ENCODE peak calls at places on chromosomes 7 and 10, in ten cellular contexts. Y, O, B, K, H, J, U, X, D and W are unnamed samples.

GRCh38 chr7:137343483-137343841 is at the start of gene PTN:
- DNase-seq in D (peak), X (peak), O (peak), H (no peak), Y (no peak), K (peak), U (no peak), B (peak), J (no peak), W (no peak)

GRCh38 chr7:17774248-17774647 is 166.0 kb downstream of the SNX13 start:
- DNase-seq in J (no peak), K (no peak), X (peak), B (no peak), O (no peak), Y (no peak), H (peak), D (peak), U (no peak), W (no peak)

GRCh38 chr7:73894851-73895441 is 34.0 kb downstream of the TMEM270 start:
- DNase-seq in X (peak), U (no peak), K (no peak), D (peak), B (peak), H (peak), Y (no peak), O (peak), J (peak), W (no peak)

GRCh38 chr10:43108951-43109350 is 29.3 kb upstream of the CSGALNACT2 start:
- DNase-seq in Y (no peak), H (no peak), U (no peak), B (no peak), J (no peak), X (no peak), K (no peak), O (no peak), D (no peak), W (no peak)

GRCh38 chr10:8498290-8498689 is 443.8 kb downstream of the GATA3 start:
- DNase-seq in B (no peak), H (no peak), U (no peak), X (no peak), K (no peak), D (no peak), O (no peak), Y (no peak), J (no peak), W (no peak)

GRCh38 chr10:129771024-129771423 is 193.1 kb downstream of the EBF3 start:
- DNase-seq in U (peak), J (no peak), Y (no peak), D (no peak), X (no peak), H (no peak), O (no peak), K (no peak), B (peak), W (no peak)

GRCh38 chr7:20839196-20839735 is 52.6 kb upstream of the SP8 start:
- DNase-seq in K (no peak), H (no peak), D (no peak), J (no peak), X (no peak), O (no peak), B (no peak), Y (no peak), U (no peak), W (no peak)

GRCh38 chr7:5776894-5777645 is 4.4 kb downstream of the RNF216 start:
- DNase-seq in K (no peak), O (no peak), D (no peak), X (no peak), J (no peak), Y (no peak), B (no peak), H (no peak), U (no peak), W (no peak)

GRCh38 chr10:95388539-95388938 is 97.7 kb upstream of the PDLIM1 start:
- DNase-seq in J (no peak), Y (no peak), X (no peak), U (no peak), K (peak), B (no peak), D (peak), O (no peak), H (peak), W (no peak)

GRCh38 chr10:97468162-97468561 is 22.2 kb downstream of the ZDHHC16 start:
- DNase-seq in H (no peak), J (no peak), B (no peak), K (no peak), Y (no peak), O (no peak), X (no peak), U (no peak), D (no peak), W (no peak)

GRCh38 chr7:29091121-29091601 is 55.2 kb downstream of the CPVL start:
- DNase-seq in X (no peak), O (no peak), D (no peak), H (no peak), Y (no peak), J (no peak), K (peak), U (no peak), B (no peak), W (no peak)

GRCh38 chr10:114605155-114605797 is 52.8 kb downstream of the ABLIM1 start:
- DNase-seq in X (no peak), Y (no peak), D (no peak), U (no peak), B (no peak), K (no peak), J (no peak), O (no peak), H (peak), W (no peak)

GRCh38 chr7:69049341-69049740 is 548.9 kb upstream of the AUTS2 start:
- DNase-seq in K (no peak), X (no peak), Y (no peak), D (no peak), U (no peak), H (no peak), O (no peak), B (no peak), J (no peak), W (no peak)

GRCh38 chr10:23408330-23408976 is 30.4 kb upstream of the OTUD1 start:
- DNase-seq in K (no peak), B (no peak), D (no peak), X (peak), J (no peak), O (no peak), H (no peak), U (no peak), Y (no peak), W (no peak)

GRCh38 chr10:132640326-132641125 is 102.9 kb downstream of the INPP5A start:
- DNase-seq in U (peak), O (no peak), H (no peak), D (no peak), J (no peak), B (peak), Y (no peak), X (no peak), K (no peak), W (no peak)

GRCh38 chr10:47104786-47105385 is 193.7 kb downstream of the PTPN20 start:
- DNase-seq in X (peak), H (no peak), K (peak), J (peak), B (no peak), O (no peak), U (no peak), D (peak), Y (no peak), W (no peak)

GRCh38 chr10:115004236-115004862 is 66.4 kb downstream of the TRUB1 start:
- DNase-seq in X (no peak), B (no peak), D (no peak), K (no peak), U (no peak), O (no peak), J (no peak), Y (no peak), H (no peak), W (no peak)

GRCh38 chr7:103487419-103487818 is 41.4 kb upstream of the SLC26A5 start:
- DNase-seq in H (peak), D (no peak), U (no peak), K (no peak), O (no peak), X (no peak), B (no peak), J (no peak), Y (no peak), W (no peak)

GRCh38 chr10:4101918-4102654 is 317.1 kb upstream of the KLF6 start:
- DNase-seq in K (no peak), H (no peak), D (no peak), J (no peak), U (no peak), Y (no peak), B (no peak), X (no peak), O (no peak), W (no peak)

GRCh38 chr7:22452142-22452763 is 47.7 kb downstream of the STEAP1B start:
- DNase-seq in B (peak), X (no peak), D (peak), U (peak), O (peak), K (peak), Y (peak), H (peak), J (peak), W (peak)

GRCh38 chr10:34666008-34666700 is 148.9 kb downstream of the PARD3 start:
- DNase-seq in O (peak), H (peak), U (no peak), X (peak), D (peak), K (peak), J (peak), Y (peak), B (no peak), W (no peak)

GRCh38 chr10:129096340-129096984 is 370.6 kb upstream of the MGMT start:
- DNase-seq in K (peak), X (peak), Y (peak), B (peak), U (no peak), O (no peak), H (no peak), D (peak), J (peak), W (no peak)

GRCh38 chr7:12623885-12624498 is 53.5 kb downstream of the SCIN start:
- DNase-seq in D (no peak), X (peak), J (no peak), H (peak), U (no peak), Y (peak), O (no peak), B (no peak), K (no peak), W (no peak)

GRCh38 chr7:151239837-151240459 is 7.7 kb downstream of the CHPF2 start:
- DNase-seq in K (no peak), J (no peak), X (no peak), U (peak), Y (no peak), B (peak), D (no peak), O (no peak), H (no peak), W (no peak)

GRCh38 chr10:79206300-79207095 is 137.7 kb downstream of the ZMIZ1 start:
- DNase-seq in Y (no peak), X (no peak), K (no peak), D (no peak), U (no peak), J (no peak), H (no peak), O (no peak), B (no peak), W (no peak)

DNA sequence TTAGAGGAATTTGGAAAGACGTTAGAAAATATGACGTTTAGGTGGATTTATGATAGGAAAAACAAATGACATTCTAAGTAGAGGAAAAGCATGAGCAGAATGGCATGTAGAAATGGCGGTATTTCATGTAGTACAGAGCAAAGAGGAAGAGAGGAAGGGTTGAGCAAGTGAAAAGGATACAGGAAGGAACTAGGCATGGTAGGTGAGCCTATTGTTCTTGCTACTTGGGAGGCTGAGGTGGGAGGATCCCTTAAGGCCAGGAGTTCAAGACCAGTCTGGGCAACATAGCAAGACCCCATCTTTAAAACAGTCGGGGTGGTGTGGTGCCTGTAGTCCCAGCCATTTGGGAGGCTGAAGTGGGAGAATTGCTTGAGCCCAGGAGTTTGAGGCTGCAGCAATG is 1.2 kb downstream of the GTPBP10 start:
- DNase-seq in U (no peak), H (no peak), X (no peak), B (no peak), Y (no peak), D (no peak), J (no peak), K (no peak), O (no peak), W (no peak)
- TF ChIP-seq POLR2A in U (no peak), H (no peak), X (no peak), B (no peak), Y (no peak), D (no peak), J (no peak), K (no peak), O (no peak), W (no peak)

GRCh38 chr10:12349628-12350166 is 350 bp downstream of the CAMK1D start:
- DNase-seq in B (no peak), K (no peak), J (no peak), O (no peak), U (peak), X (no peak), D (no peak), H (no peak), Y (no peak), W (no peak)

GRCh38 chr10:12348870-12349627 is at the start of gene CAMK1D:
- DNase-seq in O (peak), Y (peak), U (peak), J (peak), X (peak), B (peak), D (peak), H (peak), K (peak), W (peak)

GRCh38 chr10:12350925-12351324 is 1.6 kb downstream of the CAMK1D start:
- DNase-seq in J (no peak), Y (no peak), H (no peak), K (no peak), U (no peak), B (no peak), X (no peak), O (no peak), D (no peak), W (no peak)

GRCh38 chr10:12351447-12351846 is 2.1 kb downstream of the CAMK1D start:
- DNase-seq in K (no peak), X (no peak), O (peak), Y (no peak), B (peak), H (no peak), J (no peak), D (no peak), U (peak), W (no peak)

GRCh38 chr10:12350167-12350872 is 973 bp downstream of the CAMK1D start:
- DNase-seq in H (peak), O (peak), K (peak), Y (peak), X (peak), D (peak), J (no peak), B (peak), U (peak), W (peak)
- TF ChIP-seq POLR2A in H (no peak), O (peak), K (no peak), Y (no peak), X (no peak), D (peak), J (no peak), B (no peak), U (no peak), W (no peak)

GRCh38 chr10:80536361-80536835 is 1.3 kb upstream of the SH2D4B start:
- DNase-seq in O (no peak), U (peak), D (no peak), K (no peak), J (no peak), X (no peak), H (no peak), Y (no peak), B (peak), W (no peak)
- TF ChIP-seq POLR2A in O (no peak), U (no peak), D (no peak), K (no peak), J (no peak), X (no peak), H (no peak), Y (no peak), B (no peak), W (no peak)

GRCh38 chr7:3043544-3044395 is at the start of gene CARD11:
- DNase-seq in K (no peak), J (no peak), X (no peak), D (no peak), O (no peak), B (peak), Y (peak), H (no peak), U (peak), W (peak)
- TF ChIP-seq POLR2A in K (no peak), J (no peak), X (no peak), D (no peak), O (no peak), B (no peak), Y (no peak), H (no peak), U (no peak), W (no peak)